ENCODE peak calls at places on chromosomes 6 and 20, in eight cellular contexts. A is stomach; T is stimulated activated CD4-positive, alpha-beta T cell treated with anti-CD3 and anti-CD28 coated beads, TNF-alpha, amount 100 ng/mL, for 48 hours; C is OCI-LY7; B is activated CD4-positive, alpha-beta T cell treated with anti-CD3 and anti-CD28 coated beads, Interleukin-2, amount 10 ng/mL, durations not matched to agents 7 days and 5 days; L is NT2/D1; W is HCEC 1CT; Q is astrocyte of the spinal cord. R is an unnamed sample.
A peak's percentile ranks its signal among the peaks of the same experiment; 100 is the strongest.

GRCh38 chr6:47727391-47727790 is 29.0 kb downstream of the ADGRF4 start:
- DNase-seq in Q (no peak), T (no peak), L (no peak), C (no peak), B (no peak), A (no peak), W (peak; percentile 62), R (no peak)

GRCh38 chr6:82783587-82784253 is 281.9 kb downstream of the UBE3D start:
- DNase-seq in C (no peak), B (no peak), L (peak; percentile 9), W (no peak), A (no peak), Q (no peak), T (no peak), R (no peak)

GRCh38 chr20:38450412-38450975 is 15.4 kb upstream of the SNHG17 start:
- DNase-seq in A (no peak), T (no peak), L (no peak), C (no peak), W (peak; percentile 31), Q (peak; percentile 44), B (no peak), R (no peak)

GRCh38 chr6:82397962-82398692 is 34.5 kb downstream of the TPBG start:
- DNase-seq in B (no peak), C (no peak), L (no peak), W (peak; percentile 87), T (no peak), A (no peak), Q (peak; percentile 65), R (no peak)

GRCh38 chr20:38870733-38871559 is 55.3 kb upstream of the FAM83D start:
- DNase-seq in C (peak; percentile 55), W (no peak), B (no peak), T (peak; percentile 46), L (no peak), A (no peak), Q (no peak), R (no peak)

GRCh38 chr6:73766040-73766439 is 70.0 kb downstream of the CD109 start:
- DNase-seq in L (no peak), T (no peak), Q (no peak), W (no peak), A (no peak), B (no peak), C (no peak), R (no peak)

GRCh38 chr20:54118220-54119001 is 48.0 kb upstream of the BCAS1 start:
- DNase-seq in A (no peak), B (no peak), L (no peak), T (no peak), Q (no peak), C (no peak), W (no peak), R (no peak)

GRCh38 chr6:169489642-169490408 is 212.0 kb downstream of the WDR27 start:
- DNase-seq in B (no peak), L (no peak), A (no peak), Q (no peak), W (no peak), C (no peak), T (no peak), R (no peak)

GRCh38 chr20:18388860-18389259 is 78.0 kb downstream of the DZANK1 start:
- DNase-seq in W (peak; percentile 78), C (no peak), L (no peak), B (no peak), A (no peak), T (no peak), Q (peak; percentile 84), R (no peak)

GRCh38 chr6:113560908-113561307 is 296.2 kb upstream of the MARCKS start:
- DNase-seq in W (peak; percentile 74), B (no peak), A (no peak), L (no peak), Q (peak; percentile 76), T (no peak), C (no peak), R (no peak)

GRCh38 chr6:18302561-18303439 is 38.5 kb upstream of the DEK start:
- DNase-seq in C (peak; percentile 44), L (no peak), W (peak; percentile 19), A (no peak), B (no peak), T (no peak), Q (peak; percentile 29), R (no peak)

GRCh38 chr6:158911746-158912158 is 88.2 kb downstream of the RSPH3 start:
- DNase-seq in Q (no peak), A (peak; percentile 37), T (no peak), W (no peak), B (peak; percentile 23), L (no peak), C (peak; percentile 61), R (no peak)

GRCh38 chr6:42028234-42029061 is 21.9 kb upstream of the TAF8 start:
- DNase-seq in L (no peak), C (no peak), Q (peak; percentile 79), T (no peak), A (no peak), W (peak; percentile 43), B (no peak), R (no peak)

GRCh38 chr6:20128018-20128417 is 84.3 kb downstream of the MBOAT1 start:
- DNase-seq in Q (no peak), A (no peak), W (no peak), C (no peak), L (no peak), B (no peak), T (no peak), R (no peak)

GRCh38 chr6:37785002-37785687 is 34.4 kb upstream of the ZFAND3 start:
- DNase-seq in Q (no peak), W (no peak), C (no peak), A (no peak), L (no peak), B (no peak), T (no peak), R (no peak)

GRCh38 chr6:113859349-113860164 is 2.4 kb downstream of the MARCKS start:
- DNase-seq in B (no peak), Q (peak; percentile 55), T (no peak), W (peak; percentile 62), L (no peak), C (no peak), A (peak; percentile 52), R (peak; percentile 75)

GRCh38 chr6:699319-699718 is 6.4 kb upstream of the EXOC2 start:
- DNase-seq in T (no peak), L (no peak), W (no peak), Q (no peak), B (no peak), A (no peak), C (no peak), R (no peak)

GRCh38 chr6:169843991-169844390 is 92.6 kb downstream of the ERMARD start:
- DNase-seq in L (no peak), Q (no peak), W (no peak), A (peak; percentile 17), C (no peak), T (no peak), B (no peak), R (no peak)

GRCh38 chr6:33752139-33753015 is 5.7 kb upstream of the IP6K3 start:
- DNase-seq in Q (no peak), B (no peak), C (no peak), T (no peak), A (peak; percentile 51), L (no peak), W (no peak), R (no peak)

GRCh38 chr6:3402310-3403243 is 54.3 kb downstream of the SLC22A23 start:
- DNase-seq in C (no peak), A (no peak), W (no peak), Q (no peak), L (no peak), T (no peak), B (no peak), R (no peak)

GRCh38 chr6:4581468-4582420 is 194.5 kb upstream of the CDYL start:
- DNase-seq in Q (peak; percentile 90), L (peak; percentile 11), B (no peak), C (no peak), A (no peak), T (no peak), W (peak; percentile 91), R (no peak)

GRCh38 chr20:35320396-35321126 is 28.3 kb upstream of the FAM83C start:
- DNase-seq in W (peak; percentile 72), A (no peak), L (no peak), Q (peak; percentile 85), C (no peak), B (no peak), T (no peak), R (no peak)

GRCh38 chr6:15495375-15495901 is 167.4 kb downstream of the DTNBP1 start:
- DNase-seq in Q (no peak), W (no peak), C (no peak), A (no peak), T (no peak), B (no peak), L (no peak), R (no peak)

GRCh38 chr6:168870982-168871381 is 382.7 kb downstream of the THBS2 start:
- DNase-seq in T (no peak), A (no peak), B (no peak), L (no peak), Q (no peak), C (no peak), W (no peak), R (no peak)

GRCh38 chr6:14165091-14165490 is 47.5 kb downstream of the CD83 start:
- DNase-seq in T (no peak), B (no peak), W (peak; percentile 57), C (no peak), A (no peak), Q (peak; percentile 84), L (no peak), R (no peak)

GRCh38 chr6:8088886-8089285 is 13.5 kb downstream of the EEF1E1 start:
- DNase-seq in B (no peak), A (no peak), T (no peak), Q (peak; percentile 21), W (no peak), L (no peak), C (no peak), R (no peak)

GRCh38 chr6:44129841-44130322 is 2.5 kb downstream of the TMEM63B start:
- DNase-seq in L (no peak), W (no peak), B (no peak), T (no peak), A (no peak), Q (no peak), C (no peak), R (no peak)

GRCh38 chr6:45724511-45724910 is 291.1 kb downstream of the CLIC5 start:
- DNase-seq in Q (peak; percentile 80), C (no peak), A (no peak), B (no peak), L (no peak), T (no peak), W (peak; percentile 81), R (no peak)

GRCh38 chr6:155517282-155517681 is 61.6 kb upstream of the NOX3 start:
- DNase-seq in Q (no peak), B (no peak), W (no peak), T (no peak), A (peak; percentile 28), C (no peak), L (no peak), R (no peak)

GRCh38 chr6:144515761-144516160 is 230.6 kb downstream of the UTRN start:
- DNase-seq in Q (peak; percentile 28), A (no peak), B (no peak), T (no peak), L (no peak), W (no peak), C (no peak), R (no peak)